ENCODE peak calls at places on chromosome 4, in five cellular contexts. W, T, X, A and D are unnamed samples.

GRCh38 chr4:170875868-170876267 is 786.1 kb upstream of the AADAT start:
- DNase-seq in X (no peak), W (no peak), T (no peak), A (no peak), D (no peak)

GRCh38 chr4:46032061-46032460 is 91.8 kb downstream of the GABRG1 start:
- DNase-seq in T (no peak), A (no peak), W (no peak), X (no peak), D (no peak)

GRCh38 chr4:8239661-8240060 is 29.9 kb upstream of the HTRA3 start:
- DNase-seq in A (no peak), W (no peak), X (no peak), T (no peak), D (no peak)

GRCh38 chr4:119523399-119523798 is 105.2 kb downstream of the PDE5A start:
- DNase-seq in T (no peak), W (no peak), A (no peak), X (no peak), D (no peak)

GRCh38 chr4:66569228-66569627 is 898.9 kb upstream of the EPHA5 start:
- DNase-seq in X (no peak), W (no peak), T (no peak), A (no peak), D (no peak)

GRCh38 chr4:108611360-108611759 is 9.0 kb upstream of the RPL34 start:
- DNase-seq in A (no peak), W (peak), X (no peak), T (no peak), D (peak)

GRCh38 chr4:110055014-110055768 is 142.5 kb downstream of the EGF start:
- DNase-seq in A (no peak), T (no peak), W (no peak), X (no peak), D (no peak)

GRCh38 chr4:156778093-156778492 is 193.5 kb downstream of the PDGFC start:
- DNase-seq in A (no peak), T (no peak), W (no peak), X (no peak), D (no peak)

GRCh38 chr4:3257125-3257690 is 8.2 kb downstream of the MSANTD1 start:
- DNase-seq in X (no peak), W (no peak), A (peak), T (no peak), D (no peak)

GRCh38 chr4:52199574-52200338 is 148.7 kb downstream of the SPATA18 start:
- DNase-seq in T (no peak), A (no peak), W (peak), X (no peak), D (no peak)

GRCh38 chr4:128528793-128529553 is 241.4 kb upstream of the PGRMC2 start:
- DNase-seq in A (peak), W (peak), T (peak), X (peak), D (no peak)

GRCh38 chr4:140802591-140802990 is 46.4 kb upstream of the TBC1D9 start:
- DNase-seq in A (no peak), X (no peak), T (no peak), W (no peak), D (no peak)

GRCh38 chr4:113147498-113148231 is 98.2 kb downstream of the ANK2 start:
- DNase-seq in X (no peak), T (no peak), A (no peak), W (no peak), D (no peak)

GRCh38 chr4:15003891-15004700 is 1.8 kb downstream of the CPEB2 start:
- DNase-seq in T (no peak), W (peak), X (peak), A (peak), D (peak)

GRCh38 chr4:108454227-108454626 is 166.1 kb upstream of the RPL34 start:
- DNase-seq in A (no peak), W (no peak), T (no peak), X (no peak), D (no peak)

DNA sequence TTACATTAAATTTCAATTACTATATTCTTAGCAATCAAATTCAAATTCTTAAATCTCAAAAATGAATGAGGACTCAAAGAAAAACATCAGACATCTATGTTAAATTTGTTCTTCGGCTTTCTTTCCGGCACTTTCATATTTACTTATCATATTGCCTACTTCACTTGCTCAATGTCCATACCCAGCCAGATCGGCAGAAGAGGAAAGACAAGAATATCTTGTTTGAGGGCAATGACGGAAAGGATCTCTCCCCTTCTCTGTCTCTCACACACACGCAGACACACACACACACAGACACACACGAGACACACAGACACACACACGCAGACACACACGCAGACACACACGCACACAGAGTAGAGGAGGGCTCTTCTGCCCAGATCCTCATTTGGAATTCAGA is 13.2 kb upstream of the IRF2 start:
- DNase-seq in A (no peak), T (no peak), W (no peak), X (no peak), D (no peak)
- H3K4me3 ChIP-seq in A (no peak), T (no peak), W (no peak), X (no peak), D (no peak)

DNA sequence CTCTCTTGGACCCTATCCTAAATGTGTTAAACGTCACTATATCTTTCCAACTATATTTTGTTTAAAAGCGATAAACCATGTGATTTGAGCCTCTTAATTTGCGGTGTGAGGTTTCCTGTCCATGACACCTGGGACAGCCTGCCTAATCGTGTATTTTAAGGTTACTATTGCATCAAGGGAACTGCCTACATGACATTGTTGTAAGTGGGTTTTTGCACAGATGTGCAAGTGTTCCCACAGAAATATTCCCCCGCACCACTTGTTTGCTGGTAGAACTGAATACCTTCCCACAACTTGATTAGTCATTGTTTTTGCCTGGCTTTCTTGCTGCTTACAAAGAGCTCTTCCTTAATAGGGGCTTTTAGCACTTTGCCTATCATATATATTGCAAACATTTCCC is 5.1 kb upstream of the FAM184B start:
- DNase-seq in W (no peak), T (no peak), A (no peak), X (no peak), D (no peak)
- H3K4me3 ChIP-seq in W (no peak), T (no peak), A (no peak), X (no peak), D (no peak)

DNA sequence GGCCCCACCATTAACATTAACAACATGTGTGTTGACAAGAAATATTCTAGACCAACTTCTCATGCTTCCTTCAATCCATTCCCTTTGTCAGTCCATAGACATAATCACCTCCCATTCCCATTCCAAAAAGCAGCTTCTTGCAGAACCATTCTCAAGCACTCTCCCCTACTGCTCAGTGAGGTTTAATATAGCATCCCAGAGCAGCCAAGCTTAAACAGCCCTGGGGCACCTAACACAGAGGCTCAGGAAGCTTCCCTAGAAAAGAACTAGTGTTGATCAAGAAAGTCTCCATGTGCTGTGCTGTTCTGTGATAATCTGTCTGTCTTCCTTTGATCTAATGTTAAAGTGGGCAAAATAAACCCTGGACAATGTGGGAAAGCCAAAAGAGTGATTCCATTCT is 174.2 kb upstream of the NOCT start:
- DNase-seq in A (no peak), W (no peak), T (no peak), X (no peak), D (no peak)
- H3K4me3 ChIP-seq in A (no peak), W (no peak), T (no peak), X (no peak), D (no peak)

GRCh38 chr4:81030617-81031388 is at the start of gene BMP3:
- DNase-seq in A (no peak), T (no peak), X (peak), W (peak), D (no peak)
- H3K4me3 ChIP-seq in A (peak), T (peak), X (peak), W (peak), D (no peak)